ENCODE peak calls at places on chromosomes 5 and 9, in nine cellular contexts. E is sigmoid colon, D is fibroblast of lung, T is foreskin fibroblast, Y is A549, B is AG04449, R is AG04450, H is heart left ventricle, I is pancreas. N is an unnamed sample.

GRCh38 chr5:18333841-18334240 is 699.6 kb downstream of the TAF11L14 start:
- DNase-seq in D (no peak), Y (no peak), E (no peak), T (no peak), R (no peak), H (no peak), I (no peak), B (no peak), N (no peak)

GRCh38 chr5:119357815-119358559 is 2.2 kb downstream of the TNFAIP8 start:
- DNase-seq in D (no peak), I (no peak), H (no peak), E (no peak), R (no peak), T (no peak), B (no peak), Y (no peak), N (no peak)

GRCh38 chr5:80963966-80964481 is 3.9 kb downstream of the RASGRF2 start:
- DNase-seq in T (peak; percentile 71), R (no peak), Y (no peak), E (no peak), I (no peak), B (peak; percentile 26), H (no peak), D (peak; percentile 69), N (peak; percentile 61)

GRCh38 chr5:74422671-74423070 is 217.9 kb downstream of the ENC1 start:
- DNase-seq in I (no peak), E (no peak), T (no peak), R (no peak), H (no peak), D (no peak), B (no peak), Y (no peak), N (no peak)

GRCh38 chr5:111017731-111018130 is 53.8 kb upstream of the TSLP start:
- DNase-seq in E (no peak), B (no peak), Y (no peak), T (peak; percentile 35), D (peak; percentile 4), H (no peak), R (no peak), I (no peak), N (no peak)

GRCh38 chr5:155960177-155960576 is 366.8 kb upstream of the SGCD start:
- DNase-seq in I (no peak), D (no peak), E (no peak), T (no peak), Y (no peak), H (no peak), R (no peak), B (no peak), N (no peak)

GRCh38 chr9:89843591-89843990 is 238.8 kb downstream of the GADD45G start:
- DNase-seq in I (no peak), Y (no peak), T (no peak), B (no peak), R (no peak), D (no peak), H (no peak), E (no peak), N (no peak)

GRCh38 chr9:77092536-77092935 is 73.1 kb downstream of the FOXB2 start:
- DNase-seq in Y (peak; percentile 30), B (peak; percentile 4), I (no peak), E (no peak), H (no peak), D (no peak), T (no peak), R (no peak), N (peak; percentile 1)

GRCh38 chr9:37758747-37759146 is 5.1 kb downstream of the TRMT10B start:
- DNase-seq in I (no peak), T (no peak), D (no peak), R (no peak), B (no peak), E (no peak), H (no peak), Y (no peak), N (no peak)

GRCh38 chr5:67364381-67364970 is 167.9 kb upstream of the CD180 start:
- DNase-seq in T (no peak), E (peak; percentile 55), I (no peak), B (no peak), D (no peak), Y (no peak), R (no peak), H (no peak), N (no peak)

GRCh38 chr5:31963358-31963757 is 210.8 kb downstream of the GOLPH3 start:
- DNase-seq in I (no peak), T (no peak), Y (no peak), H (no peak), B (no peak), D (no peak), E (peak; percentile 67), R (no peak), N (no peak)

GRCh38 chr9:26033346-26033745 is 355.1 kb upstream of the TUSC1 start:
- DNase-seq in R (no peak), E (no peak), H (no peak), B (no peak), Y (no peak), T (no peak), I (no peak), D (peak; percentile 0), N (no peak)

GRCh38 chr5:151295801-151296477 is 7.6 kb downstream of the SLC36A3 start:
- DNase-seq in B (no peak), E (no peak), Y (no peak), D (no peak), I (no peak), H (no peak), R (no peak), T (no peak), N (no peak)

GRCh38 chr5:173326501-173326960 is 1.7 kb downstream of the STC2 start:
- DNase-seq in I (no peak), H (no peak), R (peak; percentile 72), T (peak; percentile 93), B (peak; percentile 72), E (no peak), D (peak; percentile 90), Y (no peak), N (peak; percentile 91)

GRCh38 chr5:140734354-140734753 is 34.1 kb downstream of the ZMAT2 start:
- DNase-seq in Y (peak; percentile 50), D (no peak), B (no peak), H (peak; percentile 20), E (no peak), T (peak; percentile 12), R (no peak), I (no peak), N (no peak)
- TF ChIP-seq CTCF in Y (peak; percentile 17), D (no peak), B (no peak), H (no peak), E (no peak), T (no peak), R (peak; percentile 29), I (no peak), N (no peak)

GRCh38 chr5:177349762-177350161 is 1.7 kb downstream of the LMAN2 start:
- DNase-seq in B (no peak), I (no peak), D (no peak), T (no peak), Y (no peak), H (no peak), R (no peak), E (no peak), N (no peak)
- H3K4me3 ChIP-seq in B (peak overlapping the region; percentile 97), I (peak overlapping the region; percentile 83), D (no peak overlapping the region), T (peak overlapping the region; percentile 86), Y (no peak overlapping the region), H (no peak overlapping the region), R (peak overlapping the region; percentile 100), E (peak overlapping the region; percentile 93), N (no peak overlapping the region)

GRCh38 chr9:13424872-13425271 is 145.4 kb upstream of the MPDZ start:
- DNase-seq in T (no peak), Y (no peak), E (no peak), I (no peak), R (no peak), B (no peak), H (no peak), D (no peak), N (no peak)

GRCh38 chr9:13424204-13424603 is 144.7 kb upstream of the MPDZ start:
- DNase-seq in Y (peak; percentile 4), R (no peak), H (no peak), T (no peak), E (no peak), I (no peak), D (no peak), B (no peak), N (no peak)

GRCh38 chr9:13430717-13431116 is 151.2 kb upstream of the MPDZ start:
- DNase-seq in D (no peak), B (no peak), Y (no peak), H (no peak), T (no peak), I (no peak), E (no peak), R (no peak), N (no peak)

GRCh38 chr9:13429271-13429670 is 149.8 kb upstream of the MPDZ start:
- DNase-seq in T (no peak), D (no peak), R (no peak), H (no peak), E (no peak), Y (no peak), B (no peak), I (no peak), N (no peak)

GRCh38 chr9:13427587-13427986 is 148.1 kb upstream of the MPDZ start:
- DNase-seq in D (peak; percentile 81), I (no peak), R (peak; percentile 15), Y (peak; percentile 48), E (no peak), B (no peak), H (no peak), T (peak; percentile 73), N (peak; percentile 63)
- TF ChIP-seq CTCF in D (peak; percentile 63), I (peak; percentile 63), R (peak; percentile 56), Y (peak; percentile 73), E (peak; percentile 54), B (peak; percentile 31), H (peak; percentile 78), T (peak; percentile 51), N (peak; percentile 56)

GRCh38 chr5:76493190-76493837 is 90.2 kb downstream of the IQGAP2 start:
- DNase-seq in I (no peak), D (no peak), H (no peak), T (no peak), Y (no peak), E (no peak), R (no peak), B (no peak), N (no peak)

GRCh38 chr5:76495870-76496269 is 92.8 kb downstream of the IQGAP2 start:
- DNase-seq in T (no peak), R (no peak), E (no peak), I (no peak), B (no peak), Y (no peak), D (no peak), H (no peak), N (no peak)

GRCh38 chr5:76492819-76493189 is 89.7 kb downstream of the IQGAP2 start:
- DNase-seq in I (no peak), R (no peak), Y (no peak), H (no peak), E (no peak), T (no peak), B (no peak), D (no peak), N (no peak)

GRCh38 chr5:76490970-76491369 is 87.9 kb downstream of the IQGAP2 start:
- DNase-seq in R (no peak), I (no peak), H (no peak), E (no peak), T (no peak), D (no peak), B (no peak), Y (peak; percentile 13), N (no peak)

DNA sequence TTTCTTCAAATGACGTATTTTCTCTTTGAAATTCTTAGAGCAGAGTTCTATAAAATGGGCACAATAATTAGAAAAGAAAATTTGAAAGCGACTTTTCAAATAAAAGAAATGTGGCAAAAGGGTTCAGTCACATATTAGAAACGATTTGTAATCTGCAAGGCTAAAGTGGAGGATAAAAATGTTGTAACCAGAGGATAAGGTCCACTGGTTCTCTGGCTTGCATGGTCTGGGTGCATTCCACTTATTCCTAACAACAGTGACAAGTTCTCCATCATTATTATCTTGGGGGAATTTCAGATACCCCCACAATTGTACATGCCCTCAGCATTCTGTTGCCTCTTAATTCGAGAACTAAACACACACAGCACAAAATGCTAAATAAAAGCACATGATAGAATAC is 91.1 kb downstream of the IQGAP2 start:
- DNase-seq in E (no peak), D (no peak), T (no peak), B (no peak), H (no peak), Y (no peak), I (no peak), R (no peak), N (no peak)
- H3K4me3 ChIP-seq in E (no peak overlapping the region), D (no peak overlapping the region), T (no peak overlapping the region), B (no peak overlapping the region), H (no peak overlapping the region), Y (no peak overlapping the region), I (no peak overlapping the region), R (no peak overlapping the region), N (no peak overlapping the region)

N was measured in astrocyte of the spinal cord.